ENCODE peak calls at places on chromosomes 13 and 19, in four cellular contexts. K is cardiac fibroblast, W is left ventricle myocardium inferior, B is A549. Y is an unnamed sample.

GRCh38 chr13:85693889-85694511 is 105.2 kb downstream of the SLITRK6 start:
- DNase-seq in B (peak; percentile 64), K (no peak), W (no peak), Y (no peak)

GRCh38 chr19:8423821-8424223 is 10.7 kb downstream of the MARCHF2 start:
- DNase-seq in K (peak; percentile 99), W (peak; percentile 94), B (peak; percentile 93), Y (no peak)

GRCh38 chr19:48741222-48741999 is 1.0 kb upstream of the RASIP1 start:
- DNase-seq in W (peak; percentile 59), B (peak; percentile 63), K (no peak), Y (no peak)

GRCh38 chr13:110403315-110403714 is 96.2 kb downstream of the COL4A2 start:
- DNase-seq in W (no peak), K (peak; percentile 58), B (no peak), Y (no peak)

GRCh38 chr13:109476001-109476400 is 310.4 kb downstream of the IRS2 start:
- DNase-seq in W (no peak), B (no peak), K (no peak), Y (no peak)

GRCh38 chr19:18058208-18059009 is 28.3 kb downstream of the IL12RB1 start:
- DNase-seq in W (peak; percentile 82), K (peak; percentile 83), B (peak; percentile 68), Y (peak; percentile 31)

GRCh38 chr13:41004875-41005693 is 14.0 kb downstream of the ELF1 start:
- DNase-seq in W (no peak), B (no peak), K (peak; percentile 25), Y (peak; percentile 79)

GRCh38 chr19:10828981-10829821 is 6.8 kb downstream of the TMED1 start:
- DNase-seq in W (no peak), K (no peak), B (no peak), Y (no peak)

GRCh38 chr19:19115954-19116353 is 22.3 kb downstream of the TMEM161A start:
- DNase-seq in B (peak; percentile 37), W (no peak), K (peak; percentile 13), Y (peak; percentile 21)

GRCh38 chr13:21420706-21421105 is 38.4 kb downstream of the ZDHHC20 start:
- DNase-seq in B (no peak), W (no peak), K (no peak), Y (no peak)

GRCh38 chr19:46210634-46211033 is 18.9 kb upstream of the IGFL1 start:
- DNase-seq in B (no peak), K (no peak), W (no peak), Y (no peak)

GRCh38 chr13:113926301-113926761 is 47.5 kb downstream of the C13orf46 start:
- DNase-seq in K (peak; percentile 73), B (no peak), W (peak; percentile 15), Y (no peak)

GRCh38 chr19:37906868-37907734 is at the start of gene SIPA1L3:
- DNase-seq in B (peak; percentile 99), K (peak; percentile 96), W (peak; percentile 95), Y (peak; percentile 90)

GRCh38 chr19:40229484-40229883 is 3.0 kb upstream of the CCNP start:
- DNase-seq in B (peak; percentile 47), K (no peak), W (no peak), Y (no peak)

GRCh38 chr13:114065926-114066774 is 66.3 kb downstream of the RASA3 start:
- DNase-seq in K (no peak), W (no peak), B (no peak), Y (peak; percentile 39)

GRCh38 chr13:75792526-75793187 is 156.5 kb downstream of the LMO7 start:
- DNase-seq in K (peak; percentile 72), W (no peak), B (peak; percentile 67), Y (no peak)

GRCh38 chr13:40878321-40878720 is 88.9 kb downstream of the SLC25A15 start:
- DNase-seq in B (no peak), W (no peak), K (no peak), Y (no peak)

GRCh38 chr13:109509154-109509905 is 277.1 kb downstream of the IRS2 start:
- DNase-seq in K (peak; percentile 38), B (no peak), W (no peak), Y (no peak)

GRCh38 chr19:34082289-34083077 is 89.8 kb upstream of the LSM14A start:
- DNase-seq in B (no peak), W (no peak), K (no peak), Y (no peak)

GRCh38 chr19:10112895-10113591 is 1.6 kb downstream of the P2RY11 start:
- DNase-seq in B (peak; percentile 64), K (peak; percentile 49), W (no peak), Y (peak; percentile 44)

GRCh38 chr19:40143612-40144011 is 47.6 kb upstream of the MAP3K10 start:
- DNase-seq in W (peak; percentile 28), B (no peak), K (no peak), Y (peak; percentile 74)

GRCh38 chr19:38265213-38265861 is 964 bp downstream of the SPINT2 start:
- DNase-seq in B (peak; percentile 87), W (no peak), K (no peak), Y (no peak)

GRCh38 chr19:15779756-15780476 is 7.5 kb upstream of the OR10H5 start:
- DNase-seq in K (peak; percentile 41), B (peak; percentile 12), W (peak; percentile 73), Y (no peak)

GRCh38 chr19:37227996-37228395 is 10.0 kb downstream of the ZNF383 start:
- DNase-seq in B (peak; percentile 57), W (no peak), K (no peak), Y (no peak)

GRCh38 chr13:99063178-99063577 is 85.3 kb upstream of the DOCK9 start:
- DNase-seq in W (no peak), K (no peak), B (no peak), Y (no peak)

GRCh38 chr19:21022996-21023395 is 2.5 kb downstream of the ZNF430 start:
- DNase-seq in K (peak; percentile 49), W (no peak), B (no peak), Y (peak; percentile 53)

GRCh38 chr19:1261863-1262686 is 7.1 kb upstream of the CIRBP start:
- DNase-seq in K (peak; percentile 58), W (peak; percentile 64), B (peak; percentile 80), Y (no peak)

GRCh38 chr19:53521373-53522202 is 16.4 kb upstream of the ZNF331 start:
- DNase-seq in B (no peak), K (no peak), W (no peak), Y (no peak)

GRCh38 chr19:13621413-13621812 is 115.1 kb upstream of the CACNA1A start:
- DNase-seq in K (peak; percentile 71), B (peak; percentile 32), W (no peak), Y (no peak)
- TF ChIP-seq CTCF in K (peak; percentile 36), B (no peak), W (no peak), Y (no peak)

GRCh38 chr13:73844986-73845385 is 289.2 kb downstream of the KLF12 start:
- DNase-seq in W (no peak), K (peak; percentile 33), B (no peak), Y (no peak)
- H3K4me3 ChIP-seq in W (no peak overlapping the region), K (no peak overlapping the region), B (no peak overlapping the region), Y (no peak overlapping the region)

GRCh38 chr13:27708325-27708724 is 84.0 kb upstream of the GSX1 start:
- DNase-seq in K (no peak), W (peak; percentile 17), B (no peak), Y (no peak)

GRCh38 chr13:27709779-27710178 is 82.5 kb upstream of the GSX1 start:
- DNase-seq in B (no peak), W (no peak), K (no peak), Y (no peak)

GRCh38 chr13:27713767-27714166 is 78.5 kb upstream of the GSX1 start:
- DNase-seq in K (no peak), W (no peak), B (no peak), Y (no peak)

DNA sequence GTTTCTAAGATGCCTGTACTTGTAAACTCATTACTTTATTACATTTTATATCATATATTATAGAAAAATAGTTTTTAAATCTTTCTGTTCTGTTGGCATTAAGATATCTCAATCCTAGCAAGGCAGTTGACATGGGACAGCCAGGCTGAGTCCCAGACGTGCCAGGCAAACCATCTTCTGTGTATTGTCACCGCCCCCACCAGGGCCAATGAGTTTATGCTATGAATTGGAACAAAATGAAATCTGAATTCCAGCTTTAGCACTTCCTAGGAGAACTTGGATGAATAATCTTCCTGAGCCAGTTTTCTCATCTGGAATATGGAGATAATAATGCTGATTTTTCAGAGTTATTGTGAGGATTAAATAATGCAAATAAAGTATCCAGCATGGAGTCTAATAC is 79.9 kb upstream of the GSX1 start:
- DNase-seq in K (peak; percentile 38), B (peak; percentile 12), W (no peak), Y (no peak)
- TF ChIP-seq CTCF in K (no peak), B (no peak), W (peak; percentile 55), Y (no peak)

DNA sequence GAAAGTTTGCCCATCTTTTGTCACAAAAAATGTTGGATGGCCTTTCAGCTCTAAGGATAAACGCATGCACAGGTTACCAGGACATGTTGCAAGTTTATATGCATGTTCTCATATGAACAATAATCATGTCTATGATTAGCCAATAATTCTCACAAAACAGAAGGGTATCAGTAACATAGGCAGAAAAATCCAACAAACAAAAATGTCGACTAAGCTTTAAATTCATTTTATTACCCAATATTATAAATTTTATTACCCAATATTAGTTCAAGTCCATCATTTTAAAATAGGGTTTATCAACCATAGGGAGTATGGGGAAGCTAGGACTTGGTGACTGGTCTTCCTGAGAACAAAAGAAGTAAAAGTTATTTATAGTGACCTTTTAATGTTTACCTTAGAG is 93.1 kb downstream of the ENOX1 start:
- DNase-seq in W (no peak), B (no peak), K (no peak), Y (no peak)
- H3K4me3 ChIP-seq in W (no peak overlapping the region), B (no peak overlapping the region), K (no peak overlapping the region), Y (no peak overlapping the region)